ENCODE peak calls at places on chromosomes 1 and 21, in ten cellular contexts. T is CMK; S is effector CD4-positive, alpha-beta T cell; Q is AG08396; F is NCI-H1105 treated with DMSO at 0.1 percent for 48 hours; N is anterior cingulate cortex; Y is lower lobe of right lung; E is Daoy; M is HT1080; D is epithelial cell of esophagus. R is an unnamed sample.

GRCh38 chr1:12202190-12202497 is 27.7 kb upstream of the VPS13D start:
- DNase-seq in T (no peak), Q (no peak), S (no peak), F (no peak), E (no peak), D (no peak), N (no peak), Y (no peak), M (no peak), R (no peak)

GRCh38 chr1:234863596-234863995 is 253.6 kb upstream of the IRF2BP2 start:
- DNase-seq in N (no peak), Y (no peak), E (peak; percentile 52), Q (peak; percentile 43), S (no peak), F (no peak), M (peak; percentile 25), T (no peak), D (peak; percentile 74), R (peak; percentile 5)

GRCh38 chr1:64004451-64004850 is 199.0 kb upstream of the UBE2U start:
- DNase-seq in E (peak; percentile 61), Y (no peak), N (no peak), T (no peak), Q (no peak), S (no peak), M (peak; percentile 28), D (no peak), F (no peak), R (no peak)

GRCh38 chr1:145845144-145845513 is 301 bp upstream of the NUDT17 start:
- DNase-seq in D (peak; percentile 4), Y (no peak), T (no peak), M (peak; percentile 26), N (no peak), S (no peak), F (peak; percentile 62), E (no peak), Q (no peak), R (no peak)

GRCh38 chr21:25857308-25858099 is 122.7 kb downstream of the GABPA start:
- DNase-seq in N (no peak), Q (no peak), T (no peak), Y (no peak), E (no peak), S (no peak), M (no peak), F (no peak), D (no peak), R (no peak)

GRCh38 chr1:117210831-117211261 is at the start of gene VTCN1:
- DNase-seq in N (no peak), E (peak; percentile 30), T (no peak), S (no peak), D (peak; percentile 97), F (no peak), M (peak; percentile 26), Q (no peak), Y (peak; percentile 59), R (peak; percentile 81)

GRCh38 chr1:36175137-36176095 is 19.5 kb downstream of the MAP7D1 start:
- DNase-seq in N (peak; percentile 43), E (no peak), S (no peak), Q (peak; percentile 70), T (no peak), M (no peak), F (peak; percentile 67), D (no peak), Y (no peak), R (no peak)

GRCh38 chr21:41655259-41655658 is 111.6 kb downstream of the RIPK4 start:
- DNase-seq in N (no peak), M (no peak), F (no peak), E (no peak), Y (no peak), T (no peak), Q (no peak), S (no peak), D (no peak), R (no peak)

GRCh38 chr1:89870998-89871397 is 50.2 kb downstream of the LRRC8D start:
- DNase-seq in M (no peak), Q (no peak), D (peak; percentile 14), S (no peak), T (no peak), E (no peak), Y (no peak), N (no peak), F (no peak), R (no peak)

GRCh38 chr1:38009088-38009840 is 3.3 kb upstream of the UTP11 start:
- DNase-seq in Q (no peak), F (no peak), T (peak; percentile 76), E (peak; percentile 87), N (no peak), D (peak; percentile 75), Y (no peak), S (no peak), M (peak; percentile 91), R (peak; percentile 18)

GRCh38 chr1:112711041-112711440 is 4.1 kb downstream of the PPM1J start:
- DNase-seq in E (no peak), N (no peak), F (no peak), S (no peak), T (no peak), Y (no peak), Q (no peak), D (no peak), M (no peak), R (no peak)

GRCh38 chr1:240044620-240045019 is 47.1 kb upstream of the FMN2 start:
- DNase-seq in Y (no peak), E (no peak), F (no peak), N (no peak), Q (no peak), T (no peak), M (peak; percentile 10), D (no peak), S (no peak), R (no peak)

GRCh38 chr21:30625449-30625848 is 5.0 kb downstream of the KRTAP20-4 start:
- DNase-seq in S (no peak), N (no peak), T (no peak), F (no peak), Y (no peak), Q (no peak), M (no peak), E (no peak), D (no peak), R (no peak)

GRCh38 chr1:93681549-93682412 is at the start of gene BCAR3:
- DNase-seq in M (peak; percentile 82), T (no peak), E (peak; percentile 95), S (no peak), D (peak; percentile 84), N (peak; percentile 15), Q (peak; percentile 82), Y (peak; percentile 85), F (peak; percentile 76), R (peak; percentile 91)

GRCh38 chr1:11735531-11735853 is 444 bp upstream of the AGTRAP start:
- DNase-seq in Y (no peak), T (no peak), M (no peak), N (no peak), E (no peak), F (no peak), D (no peak), S (no peak), Q (no peak), R (no peak)

GRCh38 chr1:92118826-92119225 is 38.7 kb downstream of the BTBD8 start:
- DNase-seq in E (peak; percentile 39), S (no peak), N (no peak), F (no peak), Q (no peak), M (peak; percentile 67), Y (no peak), D (peak; percentile 86), T (no peak), R (no peak)

GRCh38 chr1:116218922-116219321 is 107.7 kb downstream of the MAB21L3 start:
- DNase-seq in E (peak; percentile 9), S (no peak), N (no peak), D (no peak), T (no peak), Q (no peak), M (peak; percentile 50), F (no peak), Y (no peak), R (no peak)

GRCh38 chr21:45540601-45540970 is 1.7 kb downstream of the SLC19A1 start:
- DNase-seq in Y (peak; percentile 40), T (no peak), D (no peak), E (peak; percentile 0), S (peak; percentile 1), F (no peak), Q (no peak), N (no peak), M (no peak), R (no peak)

GRCh38 chr1:241721011-241721410 is 68.9 kb downstream of the WDR64 start:
- DNase-seq in M (no peak), N (no peak), T (no peak), E (no peak), Q (no peak), S (no peak), D (no peak), Y (no peak), F (no peak), R (no peak)

GRCh38 chr1:85587846-85588245 is 7.3 kb downstream of the CCN1 start:
- DNase-seq in F (no peak), Q (no peak), N (no peak), D (no peak), Y (no peak), M (no peak), S (no peak), T (no peak), E (no peak), R (no peak)